ENCODE peak calls at places on chromosome 12, in four cellular contexts. N, B, G and I are unnamed samples.

GRCh38 chr12:124928095-124928911 is 13.9 kb upstream of the UBC start:
- DNase-seq in N (no peak), B (no peak), G (no peak), I (peak)

GRCh38 chr12:31003861-31004640 is 69.6 kb upstream of the DDX11 start:
- DNase-seq in N (no peak), B (no peak), G (no peak), I (no peak)

GRCh38 chr12:16350682-16351081 is 3.2 kb downstream of the MGST1 start:
- DNase-seq in N (no peak), B (no peak), G (peak), I (peak)

GRCh38 chr12:5391638-5392037 is 40.3 kb upstream of the NTF3 start:
- DNase-seq in N (no peak), B (no peak), G (no peak), I (no peak)

GRCh38 chr12:122031342-122032216 is 9.9 kb downstream of the BCL7A start:
- DNase-seq in N (peak), B (no peak), G (no peak), I (peak)

GRCh38 chr12:26935636-26936378 is 2.0 kb downstream of the INTS13 start:
- DNase-seq in N (no peak), B (no peak), G (no peak), I (no peak)

GRCh38 chr12:42502671-42503070 is 86.9 kb downstream of the PRICKLE1 start:
- DNase-seq in N (no peak), B (no peak), G (no peak), I (no peak)

GRCh38 chr12:27085654-27086053 is 3.3 kb upstream of the C12orf71 start:
- DNase-seq in N (no peak), B (no peak), G (no peak), I (no peak)

GRCh38 chr12:19273482-19274330 is 144.2 kb downstream of the PLEKHA5 start:
- DNase-seq in N (peak), B (no peak), G (peak), I (peak)

GRCh38 chr12:67096533-67097318 is 172.4 kb upstream of the CAND1 start:
- DNase-seq in N (no peak), B (no peak), G (no peak), I (no peak)

GRCh38 chr12:79329933-79330332 is 360.8 kb downstream of the PAWR start:
- DNase-seq in N (no peak), B (no peak), G (no peak), I (no peak)

GRCh38 chr12:107875772-107876171 is 101.3 kb downstream of the ASCL4 start:
- DNase-seq in N (no peak), B (no peak), G (no peak), I (no peak)

DNA sequence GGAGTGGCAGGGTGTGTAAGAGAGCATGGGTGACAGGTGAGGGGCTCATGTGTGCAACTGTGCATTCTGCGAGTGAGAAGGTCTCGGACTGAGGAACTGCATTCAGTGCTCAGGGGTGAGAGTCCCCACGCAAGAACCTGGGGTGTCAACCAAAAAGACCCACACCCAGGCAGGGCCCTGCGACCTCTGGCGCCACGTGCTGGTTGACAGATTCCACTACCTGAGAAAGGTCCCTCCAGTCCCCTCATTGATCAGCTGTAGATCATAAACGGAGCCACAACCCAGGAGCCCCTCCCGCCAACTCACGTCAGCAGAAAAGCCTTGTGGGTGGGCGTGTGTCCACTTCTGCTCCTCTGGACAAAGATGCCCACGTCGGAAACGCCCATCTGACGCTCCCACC is 98.7 kb downstream of the ASCL4 start:
- DNase-seq in N (peak), B (no peak), G (no peak), I (no peak)
- TF ChIP-seq MAX in N (no peak), B (no peak), G (no peak), I (no peak)

GRCh38 chr12:113892556-113892955 is 73.6 kb downstream of the RBM19 start:
- DNase-seq in N (no peak), B (no peak), G (no peak), I (no peak)
- TF ChIP-seq POLR2AphosphoS2 in N (no peak), B (no peak), G (no peak), I (no peak)

GRCh38 chr12:98137278-98137677 is 378.1 kb upstream of the TMPO start:
- DNase-seq in N (no peak), B (no peak), G (no peak), I (no peak)
- TF ChIP-seq USF2 in N (no peak), B (no peak), G (no peak), I (no peak)

DNA sequence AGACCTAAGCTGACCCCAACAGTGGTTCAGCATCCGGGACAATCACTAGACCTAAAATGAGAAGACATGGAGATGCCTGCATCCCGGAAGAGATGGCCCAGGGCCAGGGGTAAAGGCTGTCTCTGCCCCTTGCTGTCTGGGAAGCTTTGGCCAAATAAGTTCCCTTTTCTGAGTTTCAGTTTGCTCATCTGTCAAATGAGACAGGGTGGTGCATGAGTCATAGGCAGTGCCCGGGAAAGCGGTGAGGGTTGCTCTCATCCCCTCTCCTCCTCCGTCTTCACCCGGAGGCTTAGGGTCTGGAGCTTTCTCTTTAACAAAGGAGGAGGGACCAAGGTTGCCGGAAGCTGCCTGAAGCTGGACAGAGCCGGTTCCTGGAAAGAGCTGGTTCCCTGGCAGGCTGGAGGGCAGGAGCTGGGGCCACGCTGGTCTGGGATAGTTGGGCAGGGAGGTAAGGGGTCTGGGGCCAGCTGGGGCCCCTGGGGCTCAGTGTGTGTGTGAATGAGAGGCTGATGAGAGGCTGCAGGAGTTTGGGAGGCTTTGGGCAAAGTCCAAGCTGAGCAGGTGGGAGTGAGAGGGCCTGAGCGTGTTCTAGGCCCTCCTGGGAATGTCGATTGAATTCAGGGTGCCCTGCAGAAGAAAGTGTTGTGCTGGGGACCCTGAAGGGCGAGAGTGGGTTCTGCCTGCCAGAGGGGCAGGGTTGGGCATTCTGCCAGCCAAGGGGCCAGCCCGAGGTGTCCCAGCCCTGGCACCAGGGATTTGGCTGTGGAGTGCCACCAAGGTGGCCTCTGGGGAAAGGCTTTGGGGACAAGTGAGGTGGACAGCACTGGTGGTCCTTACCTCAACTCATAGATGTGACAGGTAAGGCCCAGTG is at the start of gene SDSL:
- DNase-seq in N (peak), B (peak), G (peak), I (peak)
- TF ChIP-seq MAX in N (peak), B (no peak), G (peak), I (peak)

DNA sequence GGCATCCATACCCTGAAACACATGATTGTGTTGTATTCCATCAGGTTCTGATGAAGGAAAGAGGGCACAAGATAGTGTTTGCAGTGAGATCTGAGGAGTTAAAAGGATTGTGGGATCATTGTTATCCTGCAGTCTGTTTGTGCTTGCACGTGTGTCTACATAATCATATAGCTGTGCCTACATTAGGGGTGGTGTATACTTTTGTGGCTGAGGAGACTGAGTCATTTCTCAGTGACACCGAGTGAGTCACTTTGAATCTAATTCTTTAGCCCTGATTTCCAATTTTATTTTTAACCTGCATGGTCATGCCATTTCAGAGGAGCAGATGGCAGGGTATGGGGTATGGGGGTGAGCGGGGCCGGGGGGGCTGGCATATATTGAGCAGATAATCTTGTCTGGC is 133.2 kb downstream of the ANO4 start:
- DNase-seq in N (no peak), B (no peak), G (no peak), I (no peak)
- TF ChIP-seq POLR2AphosphoS2 in N (no peak), B (no peak), G (no peak), I (no peak)

GRCh38 chr12:47774664-47775063 is 1.6 kb downstream of the SLC48A1 start:
- DNase-seq in N (peak), B (no peak), G (no peak), I (no peak)

GRCh38 chr12:47772094-47772660 is 861 bp upstream of the SLC48A1 start:
- DNase-seq in N (no peak), B (no peak), G (no peak), I (no peak)

GRCh38 chr12:47772738-47773061 is 338 bp upstream of the SLC48A1 start:
- DNase-seq in N (no peak), B (no peak), G (no peak), I (no peak)

GRCh38 chr12:47773858-47774580 is 981 bp downstream of the SLC48A1 start:
- DNase-seq in N (peak), B (no peak), G (no peak), I (no peak)

DNA sequence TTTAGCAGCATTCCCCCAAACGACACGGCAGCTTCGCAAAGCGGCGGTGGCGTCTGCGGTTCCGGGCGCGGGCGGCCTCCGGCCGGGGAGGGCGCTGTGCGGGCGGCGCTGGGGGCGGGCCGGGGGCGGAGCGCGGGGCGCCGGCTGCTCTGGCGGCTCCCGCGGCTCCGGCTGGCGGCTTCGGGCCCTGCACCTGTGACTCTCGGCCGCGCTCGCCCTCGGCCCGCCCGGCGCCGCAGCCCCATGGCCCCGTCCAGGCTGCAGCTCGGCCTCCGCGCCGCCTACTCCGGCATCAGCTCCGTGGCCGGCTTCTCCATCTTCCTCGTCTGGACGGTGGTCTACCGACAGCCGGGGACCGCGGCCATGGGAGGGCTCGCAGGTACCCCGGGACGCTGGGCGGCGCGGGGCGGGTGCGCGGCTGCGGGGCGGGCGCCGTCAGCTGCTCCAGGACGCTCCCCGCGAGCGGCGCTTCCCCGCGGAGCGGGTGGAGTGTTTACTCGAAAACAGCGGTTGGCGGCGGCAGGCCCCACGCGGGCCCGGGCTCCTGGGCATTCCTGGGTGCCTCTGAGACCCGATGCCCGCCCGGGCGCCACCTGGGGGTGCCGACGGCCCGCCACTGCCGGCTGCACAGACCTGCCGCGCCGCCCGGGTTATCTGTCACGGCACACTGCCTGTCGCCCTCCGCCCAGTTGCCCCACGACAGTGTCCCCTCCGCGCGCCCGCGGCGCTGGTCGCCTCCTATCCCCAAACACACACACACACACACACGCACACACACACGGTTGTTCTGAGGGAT is at the start of gene SLC48A1:
- DNase-seq in N (peak), B (no peak), G (peak), I (peak)
- TF ChIP-seq USF2 in N (no peak), B (no peak), G (no peak), I (no peak)

GRCh38 chr12:106926657-106927056 is 29.1 kb upstream of the TMEM263 start:
- DNase-seq in N (no peak), B (no peak), G (no peak), I (no peak)
- TF ChIP-seq MAX in N (no peak), B (no peak), G (no peak), I (no peak)

DNA sequence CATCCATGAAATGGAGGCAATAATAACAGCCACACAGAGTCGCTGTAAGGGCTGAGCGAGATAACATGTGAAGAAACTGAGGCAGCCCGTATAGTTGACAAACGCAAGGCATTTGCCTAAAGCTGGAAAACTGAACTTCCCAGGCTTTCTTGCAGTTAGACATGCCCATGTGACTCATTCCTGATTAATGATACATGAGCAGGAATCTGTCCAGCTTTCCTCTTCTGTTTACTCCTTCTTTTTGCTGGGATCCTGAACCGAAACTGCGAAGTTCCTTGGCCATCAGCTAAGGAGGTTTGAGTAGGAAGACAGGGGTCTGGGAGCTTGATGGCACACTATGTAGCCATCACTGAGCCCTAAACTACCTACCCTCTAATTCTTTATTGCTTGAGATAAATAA is 52.2 kb downstream of the ST8SIA1 start:
- DNase-seq in N (no peak), B (no peak), G (no peak), I (peak)
- TF ChIP-seq POLR2AphosphoS2 in N (no peak), B (no peak), G (no peak), I (no peak)

GRCh38 chr12:3885179-3886094 is 12.2 kb upstream of the PARP11 start:
- DNase-seq in N (no peak), B (no peak), G (peak), I (peak)
- TF ChIP-seq USF2 in N (no peak), B (no peak), G (no peak), I (no peak)

DNA sequence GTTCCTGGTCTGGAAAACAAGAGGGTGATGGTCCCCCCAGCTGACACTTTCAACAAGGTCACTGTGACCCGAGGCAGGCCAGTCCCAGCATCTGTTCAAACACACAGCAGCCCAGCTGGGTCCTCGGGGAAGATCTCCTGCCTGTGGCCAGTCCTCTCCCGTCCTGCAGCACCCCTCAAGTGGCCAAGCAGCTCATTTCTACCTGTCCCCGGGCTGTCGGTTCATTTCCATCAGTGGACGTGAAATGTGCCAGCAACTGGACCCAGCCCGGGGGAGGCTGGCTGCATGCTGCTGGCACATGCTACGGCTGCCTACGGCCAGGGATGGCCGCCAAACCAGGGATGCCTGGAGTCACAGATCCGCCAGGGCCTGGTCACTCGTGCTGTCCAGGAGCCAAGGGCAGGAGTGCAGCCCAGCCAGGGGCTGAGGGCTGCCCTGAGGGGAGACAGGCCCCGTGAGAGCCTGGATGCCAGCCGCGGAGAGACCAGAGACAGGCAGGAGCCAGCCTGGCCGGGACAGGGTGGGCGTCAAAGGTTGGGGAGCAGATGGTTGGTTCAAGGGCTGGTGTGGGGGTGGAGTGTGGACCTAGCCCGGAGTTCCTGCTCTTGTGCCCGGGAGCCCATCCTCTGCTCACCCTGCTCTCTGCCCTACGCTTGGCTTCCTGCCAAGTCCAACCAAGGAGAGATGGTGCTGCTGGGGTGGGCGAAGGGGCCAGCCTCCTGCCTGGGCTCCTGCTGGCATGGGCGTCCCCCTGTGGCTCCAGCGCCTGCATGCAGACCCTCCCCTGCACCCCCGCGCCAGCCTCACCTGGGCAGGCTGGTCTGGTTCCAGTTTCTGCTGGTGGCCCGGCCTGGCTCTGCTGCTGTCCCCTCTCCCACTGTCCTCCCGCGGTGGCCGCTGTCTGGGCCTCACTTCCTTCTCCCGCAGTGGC is 143.8 kb downstream of the ADGRD1 start:
- DNase-seq in N (no peak), B (no peak), G (no peak), I (no peak)
- TF ChIP-seq MAX in N (no peak), B (no peak), G (no peak), I (no peak)